ENCODE peak calls at places on chromosome 3, in four cellular contexts. N, B, F and U are unnamed samples.
A peak's percentile ranks its signal among the peaks of the same experiment; 100 is the strongest.

GRCh38 chr3:41002104-41002503 is 197.2 kb upstream of the CTNNB1 start:
- DNase-seq in F (no peak), B (no peak), N (no peak), U (no peak)

GRCh38 chr3:140695361-140696061 is 17.6 kb downstream of the TRIM42 start:
- DNase-seq in B (no peak), F (no peak), N (no peak), U (no peak)

GRCh38 chr3:156217674-156218352 is 97.4 kb downstream of the KCNAB1 start:
- DNase-seq in F (no peak), B (no peak), N (no peak), U (no peak)

GRCh38 chr3:88149146-88149515 is 628 bp upstream of the C3orf38 start:
- DNase-seq in F (no peak), N (peak; percentile 8), B (no peak), U (no peak)

GRCh38 chr3:116417151-116417550 is 28.1 kb downstream of the LSAMP start:
- DNase-seq in B (no peak), N (no peak), F (no peak), U (no peak)

GRCh38 chr3:132661120-132661519 is 991 bp downstream of the UBA5 start:
- DNase-seq in N (no peak), B (no peak), F (no peak), U (peak; percentile 35)

GRCh38 chr3:111848246-111848645 is 10.8 kb upstream of the PHLDB2 start:
- DNase-seq in N (no peak), F (no peak), B (no peak), U (no peak)

GRCh38 chr3:150184426-150185071 is 213.9 kb upstream of the PFN2 start:
- DNase-seq in B (peak; percentile 68), F (no peak), N (no peak), U (no peak)

GRCh38 chr3:148642616-148643015 is 55.1 kb upstream of the AGTR1 start:
- DNase-seq in F (no peak), B (no peak), N (no peak), U (no peak)

GRCh38 chr3:154781595-154781994 is 298.5 kb upstream of the MME start:
- DNase-seq in F (no peak), N (no peak), B (no peak), U (no peak)

GRCh38 chr3:71064288-71064975 is 519.1 kb downstream of the FOXP1 start:
- DNase-seq in B (peak; percentile 63), F (no peak), N (peak; percentile 80), U (peak; percentile 76)

GRCh38 chr3:29065211-29065785 is 215.6 kb upstream of the RBMS3 start:
- DNase-seq in B (no peak), F (no peak), N (no peak), U (peak; percentile 100)

GRCh38 chr3:29697989-29698388 is 417.1 kb downstream of the RBMS3 start:
- DNase-seq in N (no peak), B (no peak), F (no peak), U (no peak)

GRCh38 chr3:101996832-101997231 is 147.5 kb downstream of the NFKBIZ start:
- DNase-seq in B (no peak), N (no peak), F (no peak), U (no peak)

GRCh38 chr3:100024520-100025303 is 89.6 kb downstream of the FILIP1L start:
- DNase-seq in N (no peak), B (peak; percentile 33), F (no peak), U (no peak)

DNA sequence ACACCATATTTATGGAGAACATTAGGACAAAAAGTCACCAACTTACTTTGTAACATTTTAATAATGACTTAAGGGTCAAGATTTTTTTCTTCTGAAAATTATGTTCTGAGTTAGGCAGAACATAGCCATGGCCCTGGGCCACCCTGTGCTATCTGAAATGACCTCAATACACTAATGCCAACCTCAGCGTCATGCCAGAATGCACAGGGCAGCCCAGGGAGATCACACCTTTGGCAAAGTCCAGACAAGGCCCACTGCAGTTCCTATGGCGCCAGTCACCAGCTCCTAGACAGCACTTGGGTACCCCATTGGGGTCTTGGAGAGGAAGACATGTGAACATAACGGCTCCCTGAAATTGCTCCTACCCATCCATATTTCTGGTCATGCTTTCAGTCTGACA is 33.1 kb downstream of the HCLS1 start:
- DNase-seq in F (no peak), B (no peak), N (no peak), U (no peak)
- TF ChIP-seq MYC in F (no peak), B (no peak), N (no peak), U (no peak)

GRCh38 chr3:51408021-51408420 is 16.9 kb downstream of the RBM15B start:
- DNase-seq in B (no peak), F (no peak), N (no peak), U (no peak)
- H3K9ac ChIP-seq in B (no peak overlapping the region), F (no peak overlapping the region), N (no peak overlapping the region), U (no peak overlapping the region)

DNA sequence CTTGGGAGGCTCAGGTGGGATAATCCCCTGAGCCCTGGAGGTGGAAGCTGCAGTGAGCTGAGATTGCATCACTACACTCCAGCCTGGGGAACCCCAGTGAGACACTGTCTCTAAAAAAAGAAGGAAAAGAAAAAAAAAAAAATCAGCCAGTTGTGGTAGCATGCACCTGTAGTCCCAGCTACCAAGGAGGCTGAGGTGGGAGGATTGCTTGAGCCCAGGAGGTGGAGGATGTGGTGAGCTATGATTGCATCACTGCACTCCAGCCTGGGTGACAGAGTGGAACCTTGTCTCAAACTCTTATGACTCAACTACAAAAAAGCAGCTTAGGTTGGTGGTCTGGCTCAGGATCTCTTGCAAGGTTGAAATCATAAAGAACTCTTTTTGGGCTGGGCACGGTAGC is 19.3 kb upstream of the GPX1 start:
- DNase-seq in F (peak; percentile 42), B (no peak), N (no peak), U (no peak)
- TF ChIP-seq MYC in F (no peak), B (no peak), N (no peak), U (no peak)

GRCh38 chr3:50090985-50091384 is 2.3 kb downstream of the RBM5 start:
- DNase-seq in N (no peak), B (no peak), F (no peak), U (no peak)
- H3K9ac ChIP-seq in N (no peak overlapping the region), B (peak overlapping the region; percentile 100), F (no peak overlapping the region), U (no peak overlapping the region)

GRCh38 chr3:152300029-152300764 is 31.5 kb downstream of the MBNL1 start:
- DNase-seq in B (no peak), F (no peak), N (no peak), U (no peak)

GRCh38 chr3:152305075-152305474 is 36.3 kb downstream of the MBNL1 start:
- DNase-seq in B (no peak), N (no peak), F (no peak), U (no peak)

GRCh38 chr3:152301745-152302181 is 33.0 kb downstream of the MBNL1 start:
- DNase-seq in N (no peak), B (no peak), F (no peak), U (no peak)

GRCh38 chr3:152304160-152304559 is 35.4 kb downstream of the MBNL1 start:
- DNase-seq in N (no peak), B (no peak), F (no peak), U (no peak)

DNA sequence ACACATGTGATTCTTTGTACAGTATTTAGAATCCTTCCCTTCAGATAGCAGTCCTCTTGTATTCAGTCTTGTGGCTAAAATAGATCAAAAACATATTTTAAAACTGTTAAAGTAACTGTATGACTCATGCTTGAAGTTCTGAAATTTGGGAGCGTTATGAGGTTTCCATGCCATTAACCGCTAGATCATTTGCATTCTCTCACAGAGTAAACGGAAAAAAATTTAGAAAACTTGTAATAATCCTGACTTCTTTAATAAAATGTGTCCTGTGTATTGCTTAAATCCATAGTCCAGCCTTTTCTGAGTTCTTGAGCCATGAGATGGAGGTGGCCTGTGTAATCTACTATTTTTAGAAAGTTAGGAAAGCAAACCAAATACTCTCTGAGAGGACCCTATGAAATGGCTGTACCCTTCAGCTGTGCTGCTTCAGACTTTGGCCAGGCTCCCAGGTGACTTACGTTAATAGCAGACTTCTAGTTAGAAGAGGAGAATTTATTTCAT is 33.8 kb downstream of the MBNL1 start:
- DNase-seq in B (peak; percentile 78), F (peak; percentile 68), N (no peak), U (peak; percentile 24)
- TF ChIP-seq MYC in B (no peak), F (no peak), N (no peak), U (no peak)